ENCODE peak calls at places on chromosome 4, in seven cellular contexts. D, O, K, P, L, Z and H are unnamed samples.

GRCh38 chr4:184548651-184549341 is 74.4 kb upstream of the IRF2 start:
- DNase-seq in D (no peak), O (no peak), K (no peak), P (peak), L (no peak), Z (no peak), H (no peak)

GRCh38 chr4:146340798-146341197 is 126.5 kb downstream of the REELD1 start:
- DNase-seq in D (no peak), O (peak), K (no peak), P (no peak), L (no peak), Z (no peak), H (peak)

GRCh38 chr4:39539026-39539690 is 11.9 kb upstream of the UGDH start:
- DNase-seq in D (no peak), O (no peak), K (peak), P (no peak), L (no peak), Z (no peak), H (no peak)

GRCh38 chr4:148112231-148112982 is 329.8 kb downstream of the NR3C2 start:
- DNase-seq in D (no peak), O (peak), K (no peak), P (no peak), L (no peak), Z (no peak), H (peak)

GRCh38 chr4:6929735-6930464 is 20.3 kb downstream of the TBC1D14 start:
- DNase-seq in D (no peak), O (no peak), K (no peak), P (no peak), L (no peak), Z (no peak), H (no peak)

GRCh38 chr4:78032446-78032845 is 24.7 kb upstream of the FRAS1 start:
- DNase-seq in D (no peak), O (no peak), K (peak), P (no peak), L (no peak), Z (no peak), H (no peak)

GRCh38 chr4:41203841-41204240 is 10.5 kb downstream of the APBB2 start:
- DNase-seq in D (no peak), O (no peak), K (no peak), P (no peak), L (no peak), Z (no peak), H (no peak)

GRCh38 chr4:48858130-48858529 is 27.2 kb downstream of the OCIAD1 start:
- DNase-seq in D (no peak), O (no peak), K (no peak), P (no peak), L (no peak), Z (no peak), H (peak)

GRCh38 chr4:179595671-179596410 is 2153.6 kb upstream of the AGA start:
- DNase-seq in D (no peak), O (peak), K (no peak), P (no peak), L (no peak), Z (no peak), H (peak)

GRCh38 chr4:48665555-48666186 is 114.4 kb downstream of the FRYL start:
- DNase-seq in D (no peak), O (no peak), K (peak), P (no peak), L (no peak), Z (no peak), H (no peak)

GRCh38 chr4:128601992-128602695 is 207.4 kb upstream of the JADE1 start:
- DNase-seq in D (no peak), O (peak), K (no peak), P (no peak), L (no peak), Z (peak), H (no peak)

GRCh38 chr4:90025248-90025647 is 101.9 kb upstream of the CCSER1 start:
- DNase-seq in D (no peak), O (no peak), K (no peak), P (no peak), L (no peak), Z (no peak), H (peak)

GRCh38 chr4:37609621-37610020 is 76.6 kb downstream of the RELL1 start:
- DNase-seq in D (no peak), O (no peak), K (no peak), P (no peak), L (no peak), Z (no peak), H (no peak)

GRCh38 chr4:182367153-182367552 is 124.0 kb downstream of the TENM3 start:
- DNase-seq in D (no peak), O (no peak), K (no peak), P (no peak), L (no peak), Z (no peak), H (no peak)

GRCh38 chr4:156113138-156113537 is 159.5 kb upstream of the CTSO start:
- DNase-seq in D (no peak), O (no peak), K (no peak), P (no peak), L (no peak), Z (no peak), H (no peak)

GRCh38 chr4:125010776-125011503 is 298.4 kb upstream of the ANKRD50 start:
- DNase-seq in D (no peak), O (no peak), K (no peak), P (no peak), L (no peak), Z (no peak), H (no peak)

GRCh38 chr4:122755675-122756074 is 23.2 kb downstream of the BBS12 start:
- DNase-seq in D (no peak), O (no peak), K (no peak), P (no peak), L (no peak), Z (no peak), H (no peak)

GRCh38 chr4:128955751-128956150 is 137.6 kb downstream of the SCLT1 start:
- DNase-seq in D (no peak), O (no peak), K (no peak), P (no peak), L (no peak), Z (no peak), H (no peak)

GRCh38 chr4:106201373-106201772 is 114.6 kb downstream of the TBCK start:
- DNase-seq in D (no peak), O (peak), K (no peak), P (no peak), L (no peak), Z (no peak), H (peak)

GRCh38 chr4:188086858-188087257 is 22.5 kb downstream of the TRIML2 start:
- DNase-seq in D (no peak), O (no peak), K (no peak), P (no peak), L (no peak), Z (no peak), H (no peak)

GRCh38 chr4:113292371-113293042 is 243.1 kb downstream of the ANK2 start:
- DNase-seq in D (no peak), O (no peak), K (no peak), P (no peak), L (no peak), Z (peak), H (no peak)

GRCh38 chr4:167020410-167020809 is 213.9 kb downstream of the SPOCK3 start:
- DNase-seq in D (no peak), O (no peak), K (no peak), P (no peak), L (no peak), Z (no peak), H (peak)

GRCh38 chr4:175891863-175892262 is 79.8 kb upstream of the GPM6A start:
- DNase-seq in D (no peak), O (peak), K (no peak), P (no peak), L (no peak), Z (no peak), H (peak)